ENCODE peak calls at places on chromosomes 6 and 20, in six cellular contexts. I is AG09309; K is fibroblast of lung; Q is fibroblast of villous mesenchyme; W is fibroblast of pulmonary artery; O is CD8-positive, alpha-beta T cell. C is an unnamed sample.

GRCh38 chr20:40644863-40645262 is 44.2 kb downstream of the MAFB start:
- DNase-seq in I (no peak), K (no peak), Q (no peak), W (no peak), O (no peak), C (no peak)

GRCh38 chr6:111484655-111484974 is 1.6 kb upstream of the REV3L start:
- DNase-seq in I (no peak), K (peak), Q (peak), W (no peak), O (no peak), C (peak)

GRCh38 chr20:38878798-38879197 is 47.4 kb upstream of the FAM83D start:
- DNase-seq in I (no peak), K (peak), Q (peak), W (peak), O (no peak), C (peak)

GRCh38 chr6:106253731-106254130 is 71.8 kb downstream of the ATG5 start:
- DNase-seq in I (no peak), K (peak), Q (no peak), W (no peak), O (no peak), C (no peak)

GRCh38 chr6:109978174-109979032 is at the start of gene GPR6:
- DNase-seq in I (no peak), K (peak), Q (peak), W (peak), O (peak), C (peak)

GRCh38 chr6:118212451-118213173 is 305.5 kb downstream of the SLC35F1 start:
- DNase-seq in I (no peak), K (no peak), Q (no peak), W (no peak), O (no peak), C (no peak)

GRCh38 chr20:1633535-1633934 is 13.7 kb upstream of the SIRPB1 start:
- DNase-seq in I (no peak), K (peak), Q (peak), W (peak), O (no peak), C (peak)

GRCh38 chr6:112251170-112251945 is 3.0 kb downstream of the LAMA4 start:
- DNase-seq in I (no peak), K (peak), Q (peak), W (peak), O (no peak), C (peak)

GRCh38 chr6:10595731-10596664 is 74.8 kb downstream of the GCNT2 start:
- DNase-seq in I (no peak), K (peak), Q (no peak), W (no peak), O (no peak), C (no peak)

GRCh38 chr6:42260972-42261371 is 43.3 kb upstream of the MRPS10 start:
- DNase-seq in I (no peak), K (no peak), Q (peak), W (peak), O (peak), C (peak)

GRCh38 chr20:37630161-37630560 is 63.7 kb upstream of the CTNNBL1 start:
- DNase-seq in I (no peak), K (no peak), Q (no peak), W (no peak), O (no peak), C (no peak)

GRCh38 chr6:142942238-142942637 is 2.7 kb downstream of the HIVEP2 start:
- DNase-seq in I (no peak), K (no peak), Q (no peak), W (no peak), O (no peak), C (peak)

GRCh38 chr20:11919046-11919445 is 1.4 kb downstream of the BTBD3 start:
- DNase-seq in I (no peak), K (peak), Q (peak), W (peak), O (no peak), C (peak)

DNA sequence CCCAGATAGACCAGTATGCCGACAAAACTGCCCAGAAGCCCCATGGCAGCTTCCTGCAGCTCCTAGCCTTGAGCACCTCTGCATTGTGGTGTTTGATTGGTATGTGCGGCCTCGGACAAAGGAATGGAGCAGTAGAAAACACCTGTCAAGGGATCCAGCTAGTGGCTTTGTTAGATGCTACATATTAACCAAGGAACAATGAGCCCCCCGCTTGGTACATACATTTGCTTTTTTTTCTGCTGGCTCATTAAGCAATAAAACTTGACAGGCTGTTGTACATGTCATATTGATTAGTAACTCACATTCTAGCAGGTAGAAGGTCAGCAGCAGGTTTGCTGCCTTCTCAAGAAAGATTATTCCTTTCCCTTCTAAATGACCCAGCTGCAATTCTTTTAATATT is 915 bp downstream of the SPACA1 start:
- DNase-seq in I (no peak), K (no peak), Q (no peak), W (no peak), O (no peak), C (no peak)
- TF ChIP-seq CTCF in I (no peak), K (no peak), Q (no peak), W (no peak), O (no peak), C (no peak)

GRCh38 chr20:62351469-62352401 is 15.4 kb downstream of the LAMA5 start:
- DNase-seq in I (no peak), K (no peak), Q (no peak), W (no peak), O (no peak), C (no peak)
- H3K4me3 ChIP-seq in I (no peak), K (no peak), Q (no peak), W (no peak), O (no peak), C (no peak)

GRCh38 chr6:170289971-170290305 is 940 bp downstream of the DLL1 start:
- DNase-seq in I (no peak), K (no peak), Q (no peak), W (no peak), O (no peak), C (no peak)
- TF ChIP-seq CTCF in I (no peak), K (no peak), Q (no peak), W (no peak), O (no peak), C (no peak)

GRCh38 chr20:63737940-63738686 is 1.5 kb upstream of the SLC2A4RG start:
- DNase-seq in I (no peak), K (no peak), Q (no peak), W (no peak), O (peak), C (no peak)
- H3K4me3 ChIP-seq in I (no peak), K (no peak), Q (no peak), W (no peak), O (peak), C (no peak)

GRCh38 chr6:53359088-53359842 is 10.5 kb upstream of the ELOVL5 start:
- DNase-seq in I (peak), K (peak), Q (peak), W (peak), O (peak), C (peak)
- TF ChIP-seq CTCF in I (no peak), K (no peak), Q (no peak), W (no peak), O (no peak), C (no peak)

GRCh38 chr6:41189968-41190367 is 11.0 kb downstream of the TREML2 start:
- DNase-seq in I (no peak), K (no peak), Q (no peak), W (no peak), O (no peak), C (no peak)

GRCh38 chr6:41193171-41193734 is 7.7 kb downstream of the TREML2 start:
- DNase-seq in I (no peak), K (no peak), Q (no peak), W (no peak), O (no peak), C (no peak)

GRCh38 chr6:41187924-41188886 is 12.7 kb downstream of the TREML2 start:
- DNase-seq in I (no peak), K (no peak), Q (no peak), W (no peak), O (no peak), C (no peak)

GRCh38 chr6:41191569-41191968 is 9.4 kb downstream of the TREML2 start:
- DNase-seq in I (no peak), K (no peak), Q (peak), W (peak), O (peak), C (peak)

DNA sequence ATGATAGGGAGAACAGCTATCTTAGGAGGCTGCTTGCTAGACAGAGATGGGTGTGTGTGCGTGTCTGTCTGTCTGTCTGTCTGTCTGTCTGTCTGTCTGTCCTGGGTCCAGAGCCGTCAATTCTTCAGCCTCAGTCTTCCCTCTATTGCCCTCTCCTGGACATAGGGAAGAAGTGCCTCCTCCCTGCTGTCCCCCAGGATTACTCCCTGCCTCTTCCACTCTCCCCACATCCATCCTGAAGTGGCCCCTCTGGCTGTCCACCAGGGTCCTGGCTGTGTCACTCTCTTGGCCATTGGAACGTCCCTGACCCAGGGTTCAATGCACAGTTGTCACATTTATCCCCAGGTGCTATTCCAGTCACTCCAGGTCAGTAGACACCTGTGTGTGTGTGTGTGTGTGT is 10.2 kb downstream of the TREML2 start:
- DNase-seq in I (no peak), K (no peak), Q (no peak), W (no peak), O (no peak), C (no peak)
- H3K4me3 ChIP-seq in I (no peak), K (no peak), Q (no peak), W (no peak), O (no peak), C (no peak)

GRCh38 chr20:44536139-44536538 is 14.3 kb upstream of the SERINC3 start:
- DNase-seq in I (no peak), K (no peak), Q (no peak), W (no peak), O (no peak), C (no peak)

GRCh38 chr20:44533928-44534327 is 12.1 kb upstream of the SERINC3 start:
- DNase-seq in I (no peak), K (no peak), Q (no peak), W (no peak), O (no peak), C (no peak)

GRCh38 chr20:44528309-44528708 is 6.4 kb upstream of the SERINC3 start:
- DNase-seq in I (no peak), K (no peak), Q (no peak), W (no peak), O (no peak), C (no peak)

GRCh38 chr20:44532981-44533331 is 11.1 kb upstream of the SERINC3 start:
- DNase-seq in I (no peak), K (peak), Q (peak), W (peak), O (peak), C (peak)

GRCh38 chr20:44532248-44532980 is 10.5 kb upstream of the SERINC3 start:
- DNase-seq in I (no peak), K (no peak), Q (no peak), W (no peak), O (no peak), C (no peak)
- TF ChIP-seq CTCF in I (no peak), K (no peak), Q (no peak), W (no peak), O (no peak), C (no peak)

DNA sequence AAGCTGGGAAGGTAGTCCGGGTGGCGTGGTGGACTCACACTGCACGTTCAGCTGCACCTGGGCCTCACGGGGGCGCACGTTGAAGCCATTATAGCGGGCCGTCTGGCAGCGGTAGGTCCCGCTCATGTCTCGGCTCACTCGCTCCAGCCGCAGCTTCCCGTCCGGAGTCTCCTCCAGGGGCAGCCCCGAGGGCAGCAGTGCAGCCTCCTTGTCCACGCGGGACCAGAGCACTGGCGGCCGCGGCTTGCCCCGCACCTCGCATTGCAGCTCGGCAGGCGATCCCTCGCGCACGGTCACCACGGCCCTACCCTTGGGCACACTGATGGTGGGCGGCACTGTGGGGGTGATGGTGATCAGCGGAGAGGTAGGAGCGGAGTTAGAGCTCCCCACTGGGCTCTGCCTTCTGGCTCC is 47.6 kb downstream of the MDGA1 start:
- DNase-seq in I (no peak), K (no peak), Q (no peak), W (no peak), O (no peak), C (no peak)
- H3K4me3 ChIP-seq in I (no peak), K (no peak), Q (no peak), W (no peak), O (no peak), C (no peak)

DNA sequence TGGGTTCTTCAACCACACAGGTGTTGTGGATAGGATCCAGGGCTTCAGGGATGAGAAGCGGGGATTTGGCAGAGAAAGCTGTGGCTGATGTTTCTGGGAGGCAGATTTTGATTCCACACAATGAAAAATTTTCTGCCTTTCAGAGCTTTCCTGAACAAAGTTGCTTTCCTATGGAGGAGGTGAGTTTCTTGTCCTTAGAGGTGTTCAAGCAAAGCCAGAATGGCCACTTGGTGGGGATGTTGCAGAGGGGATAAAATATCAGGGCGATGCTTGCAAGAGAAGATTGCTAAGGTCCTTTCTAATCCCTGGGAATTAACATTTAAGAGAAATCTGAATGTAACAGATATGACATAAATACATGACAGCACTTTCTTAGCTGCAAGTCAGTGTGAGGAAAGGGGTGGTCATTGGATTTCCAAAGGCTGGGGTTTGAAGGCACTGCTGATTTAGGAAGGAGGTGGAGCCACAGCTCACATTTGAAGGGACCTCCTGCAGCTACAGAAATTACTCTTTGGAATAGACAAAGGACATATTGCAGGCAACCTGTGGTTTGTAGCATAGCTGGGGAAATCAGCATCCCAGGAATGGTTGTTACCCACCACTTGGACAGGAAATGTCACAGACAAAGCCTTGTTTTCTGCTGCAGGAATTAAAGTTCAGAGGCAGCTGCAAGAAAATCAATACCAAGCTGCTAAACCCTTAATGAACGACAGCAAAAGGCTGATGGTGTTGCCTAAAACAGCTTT is 271.1 kb upstream of the CHD6 start:
- DNase-seq in I (no peak), K (no peak), Q (peak), W (no peak), O (no peak), C (no peak)
- TF ChIP-seq CTCF in I (no peak), K (no peak), Q (peak), W (no peak), O (no peak), C (no peak)

DNA sequence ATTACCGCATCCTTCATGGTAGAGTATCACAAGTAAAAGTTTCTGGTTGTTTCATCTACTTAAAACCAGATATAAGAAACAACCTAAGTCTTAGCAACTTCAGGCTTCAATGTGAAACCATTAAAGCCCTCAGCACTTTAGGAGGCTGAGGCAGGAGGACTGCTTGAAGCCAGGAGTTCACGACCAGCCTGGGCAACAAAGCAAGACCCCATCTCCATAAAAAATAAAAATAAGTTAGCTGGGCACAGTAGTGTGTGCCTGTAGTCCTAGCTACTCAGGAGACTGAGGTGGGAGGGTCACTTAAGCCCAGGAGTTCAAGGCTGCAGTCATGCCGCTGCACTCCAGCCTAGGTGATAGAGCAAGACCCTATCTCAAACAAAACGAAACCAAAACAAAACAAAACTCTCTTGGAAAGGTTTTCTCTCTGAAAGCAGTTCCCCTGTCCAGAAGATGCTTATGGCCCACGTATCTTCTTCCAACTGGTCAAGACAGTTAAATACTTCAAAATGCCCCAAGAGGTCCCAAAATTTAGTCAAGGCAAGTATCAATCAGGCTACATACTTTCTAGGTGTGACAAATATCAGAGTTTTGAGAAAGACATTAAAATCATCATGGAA is 9.9 kb downstream of the TAF11 start:
- DNase-seq in I (no peak), K (no peak), Q (no peak), W (no peak), O (no peak), C (no peak)
- H3K4me3 ChIP-seq in I (no peak), K (no peak), Q (no peak), W (no peak), O (no peak), C (no peak)

C was measured in choroid plexus epithelial cell.